ENCODE peak calls at places on chromosomes 6 and 20, in seven cellular contexts. One of them, this sample, is unnamed.

GRCh38 chr6:153207041-153207440 is 76.0 kb upstream of the RGS17 start:
- DNase-seq in stimulated activated naive CD8-positive, alpha-beta T cell treated with anti-CD3 and anti-CD28 coated beads, Interleukin-15, Interleukin-2, amounts not matched to agents 100 U/mL and 50 U/mL, for 24 hours: no peak
- DNase-seq in T-helper 1 cell: no peak
- DNase-seq in GM04504: no peak
- DNase-seq in GM12891: no peak
- DNase-seq in EH: no peak
- DNase-seq in WTC11: no peak
- DNase-seq in this sample: no peak

GRCh38 chr6:129469070-129469662 is 240.8 kb downstream of the ARHGAP18 start:
- DNase-seq in stimulated activated naive CD8-positive, alpha-beta T cell treated with anti-CD3 and anti-CD28 coated beads, Interleukin-15, Interleukin-2, amounts not matched to agents 100 U/mL and 50 U/mL, for 24 hours: no peak
- DNase-seq in T-helper 1 cell: no peak
- DNase-seq in GM04504: no peak
- DNase-seq in GM12891: no peak
- DNase-seq in EH: peak
- DNase-seq in WTC11: no peak
- DNase-seq in this sample: no peak

GRCh38 chr6:35089216-35089934 is 51.8 kb downstream of the TCP11 start:
- DNase-seq in stimulated activated naive CD8-positive, alpha-beta T cell treated with anti-CD3 and anti-CD28 coated beads, Interleukin-15, Interleukin-2, amounts not matched to agents 100 U/mL and 50 U/mL, for 24 hours: no peak
- DNase-seq in T-helper 1 cell: no peak
- DNase-seq in GM04504: no peak
- DNase-seq in GM12891: no peak
- DNase-seq in EH: no peak
- DNase-seq in WTC11: no peak
- DNase-seq in this sample: no peak

GRCh38 chr20:2236266-2236665 is 59.5 kb upstream of the TGM3 start:
- DNase-seq in stimulated activated naive CD8-positive, alpha-beta T cell treated with anti-CD3 and anti-CD28 coated beads, Interleukin-15, Interleukin-2, amounts not matched to agents 100 U/mL and 50 U/mL, for 24 hours: no peak
- DNase-seq in T-helper 1 cell: no peak
- DNase-seq in GM04504: no peak
- DNase-seq in GM12891: no peak
- DNase-seq in EH: peak
- DNase-seq in WTC11: no peak
- DNase-seq in this sample: no peak

GRCh38 chr20:56636701-56637100 is 7.6 kb downstream of the TFAP2C start:
- DNase-seq in stimulated activated naive CD8-positive, alpha-beta T cell treated with anti-CD3 and anti-CD28 coated beads, Interleukin-15, Interleukin-2, amounts not matched to agents 100 U/mL and 50 U/mL, for 24 hours: no peak
- DNase-seq in T-helper 1 cell: no peak
- DNase-seq in GM04504: peak
- DNase-seq in GM12891: no peak
- DNase-seq in EH: peak
- DNase-seq in WTC11: no peak
- DNase-seq in this sample: no peak

GRCh38 chr6:26534681-26535465 is 3.3 kb upstream of the HMGN4 start:
- DNase-seq in stimulated activated naive CD8-positive, alpha-beta T cell treated with anti-CD3 and anti-CD28 coated beads, Interleukin-15, Interleukin-2, amounts not matched to agents 100 U/mL and 50 U/mL, for 24 hours: no peak
- DNase-seq in T-helper 1 cell: no peak
- DNase-seq in GM04504: no peak
- DNase-seq in GM12891: no peak
- DNase-seq in EH: no peak
- DNase-seq in WTC11: no peak
- DNase-seq in this sample: no peak

GRCh38 chr6:117237561-117237960 is 27.8 kb upstream of the VGLL2 start:
- DNase-seq in stimulated activated naive CD8-positive, alpha-beta T cell treated with anti-CD3 and anti-CD28 coated beads, Interleukin-15, Interleukin-2, amounts not matched to agents 100 U/mL and 50 U/mL, for 24 hours: no peak
- DNase-seq in T-helper 1 cell: no peak
- DNase-seq in GM04504: no peak
- DNase-seq in GM12891: no peak
- DNase-seq in EH: peak
- DNase-seq in WTC11: no peak
- DNase-seq in this sample: no peak

GRCh38 chr6:144364727-144365126 is 79.6 kb downstream of the UTRN start:
- DNase-seq in stimulated activated naive CD8-positive, alpha-beta T cell treated with anti-CD3 and anti-CD28 coated beads, Interleukin-15, Interleukin-2, amounts not matched to agents 100 U/mL and 50 U/mL, for 24 hours: no peak
- DNase-seq in T-helper 1 cell: no peak
- DNase-seq in GM04504: no peak
- DNase-seq in GM12891: no peak
- DNase-seq in EH: no peak
- DNase-seq in WTC11: no peak
- DNase-seq in this sample: no peak

GRCh38 chr20:38104283-38104682 is 60.8 kb downstream of the TGM2 start:
- DNase-seq in stimulated activated naive CD8-positive, alpha-beta T cell treated with anti-CD3 and anti-CD28 coated beads, Interleukin-15, Interleukin-2, amounts not matched to agents 100 U/mL and 50 U/mL, for 24 hours: no peak
- DNase-seq in T-helper 1 cell: no peak
- DNase-seq in GM04504: no peak
- DNase-seq in GM12891: no peak
- DNase-seq in EH: no peak
- DNase-seq in WTC11: no peak
- DNase-seq in this sample: no peak

GRCh38 chr6:13488015-13488895 is 855 bp upstream of the GFOD1 start:
- DNase-seq in stimulated activated naive CD8-positive, alpha-beta T cell treated with anti-CD3 and anti-CD28 coated beads, Interleukin-15, Interleukin-2, amounts not matched to agents 100 U/mL and 50 U/mL, for 24 hours: peak
- DNase-seq in T-helper 1 cell: no peak
- DNase-seq in GM04504: no peak
- DNase-seq in GM12891: peak
- DNase-seq in EH: peak
- DNase-seq in WTC11: peak
- DNase-seq in this sample: no peak

GRCh38 chr6:12849420-12850200 is 133.0 kb downstream of the PHACTR1 start:
- DNase-seq in stimulated activated naive CD8-positive, alpha-beta T cell treated with anti-CD3 and anti-CD28 coated beads, Interleukin-15, Interleukin-2, amounts not matched to agents 100 U/mL and 50 U/mL, for 24 hours: no peak
- DNase-seq in T-helper 1 cell: no peak
- DNase-seq in GM04504: no peak
- DNase-seq in GM12891: no peak
- DNase-seq in EH: peak
- DNase-seq in WTC11: no peak
- DNase-seq in this sample: no peak

GRCh38 chr6:155181498-155181897 is 82.3 kb upstream of the CLDN20 start:
- DNase-seq in stimulated activated naive CD8-positive, alpha-beta T cell treated with anti-CD3 and anti-CD28 coated beads, Interleukin-15, Interleukin-2, amounts not matched to agents 100 U/mL and 50 U/mL, for 24 hours: no peak
- DNase-seq in T-helper 1 cell: no peak
- DNase-seq in GM04504: no peak
- DNase-seq in GM12891: no peak
- DNase-seq in EH: no peak
- DNase-seq in WTC11: no peak
- DNase-seq in this sample: no peak